ENCODE peak calls at places on chromosomes 3 and 15, in seven cellular contexts. E, P, Y, N, L, S and Q are unnamed samples. For H3K27me3, the result is how much of the 10 kb centered on the place peaks cover.

GRCh38 chr15:78097667-78098066 is 5.3 kb downstream of the SH2D7 start:
- DNase-seq in E (no peak), P (no peak), Y (no peak), N (no peak), L (no peak), S (no peak), Q (no peak)

GRCh38 chr3:39809181-39809994 is at the start of gene MYRIP:
- DNase-seq in E (peak), P (no peak), Y (peak), N (peak), L (peak), S (peak), Q (no peak)

GRCh38 chr3:103977417-103977816 is 1389.3 kb upstream of the ALCAM start:
- DNase-seq in E (no peak), P (no peak), Y (no peak), N (no peak), L (no peak), S (no peak), Q (no peak)

GRCh38 chr3:79564192-79564591 is 203.6 kb downstream of the ROBO1 start:
- DNase-seq in E (no peak), P (no peak), Y (no peak), N (no peak), L (no peak), S (no peak), Q (no peak)

GRCh38 chr3:32186097-32186496 is 52.4 kb upstream of the CMTM8 start:
- DNase-seq in E (no peak), P (no peak), Y (no peak), N (no peak), L (peak), S (no peak), Q (no peak)

GRCh38 chr3:102906837-102907236 is 472.0 kb downstream of the ZPLD1 start:
- DNase-seq in E (no peak), P (no peak), Y (no peak), N (no peak), L (no peak), S (no peak), Q (no peak)

GRCh38 chr3:111737712-111738097 is 121.4 kb upstream of the PHLDB2 start:
- DNase-seq in E (no peak), P (peak), Y (peak), N (peak), L (no peak), S (peak), Q (peak)

GRCh38 chr3:122263058-122263457 is 62.0 kb upstream of the CSTA start:
- DNase-seq in E (no peak), P (no peak), Y (no peak), N (no peak), L (peak), S (no peak), Q (no peak)

GRCh38 chr3:15514663-15515357 is 6.7 kb downstream of the COLQ start:
- DNase-seq in E (no peak), P (no peak), Y (no peak), N (no peak), L (no peak), S (no peak), Q (no peak)

GRCh38 chr15:22904736-22905135 is 66.3 kb downstream of the NIPA2 start:
- DNase-seq in E (no peak), P (no peak), Y (no peak), N (no peak), L (no peak), S (no peak), Q (no peak)

GRCh38 chr3:149271669-149272068 is 50.0 kb upstream of the CP start:
- DNase-seq in E (no peak), P (no peak), Y (no peak), N (no peak), L (no peak), S (no peak), Q (no peak)

GRCh38 chr15:63349621-63350020 is 32.0 kb downstream of the CA12 start:
- DNase-seq in E (no peak), P (no peak), Y (no peak), N (no peak), L (no peak), S (no peak), Q (no peak)

GRCh38 chr15:63347074-63347859 is 34.4 kb downstream of the CA12 start:
- DNase-seq in E (no peak), P (no peak), Y (no peak), N (no peak), L (no peak), S (no peak), Q (no peak)

GRCh38 chr15:63349156-63349555 is 32.5 kb downstream of the CA12 start:
- DNase-seq in E (no peak), P (no peak), Y (no peak), N (no peak), L (no peak), S (no peak), Q (no peak)

GRCh38 chr15:63350178-63350621 is 31.4 kb downstream of the CA12 start:
- DNase-seq in E (peak), P (no peak), Y (no peak), N (peak), L (no peak), S (peak), Q (no peak)

DNA sequence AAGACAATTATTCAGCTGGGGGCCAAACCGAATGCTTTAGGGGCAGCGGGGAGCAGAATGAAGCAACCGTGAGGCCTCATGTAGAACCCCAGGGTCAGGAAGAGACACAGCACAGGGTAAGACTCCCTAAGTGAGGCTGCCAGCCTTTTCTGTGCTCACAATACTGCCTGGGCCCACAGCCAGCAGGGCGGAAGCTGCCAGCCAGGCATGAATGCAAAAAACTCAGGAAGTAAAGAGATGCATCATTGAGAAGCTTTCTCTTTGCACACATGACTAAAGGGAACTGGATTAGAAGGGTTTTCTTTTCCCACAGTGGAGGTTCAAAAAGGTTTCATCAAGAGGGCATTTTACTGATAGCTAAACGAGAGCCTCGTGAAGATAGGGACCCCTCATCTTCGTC is 33.3 kb downstream of the CA12 start:
- DNase-seq in E (peak), P (no peak), Y (no peak), N (peak), L (no peak), S (peak), Q (no peak)
- H3K27ac ChIP-seq in E (no peak), P (no peak), Y (no peak), N (peak), L (no peak), S (no peak), Q (no peak)

GRCh38 chr15:48955967-48956366 is 7.8 kb downstream of the SHC4 start:
- DNase-seq in E (no peak), P (no peak), Y (no peak), N (no peak), L (no peak), S (no peak), Q (no peak)
- H3K27me3 ChIP-seq in E (under half), P (under half), Y (under half), N (under half), L (under half), S (under half), Q (under half)

GRCh38 chr3:57559526-57559925 is 3.5 kb downstream of the PDE12 start:
- DNase-seq in E (no peak), P (no peak), Y (no peak), N (no peak), L (no peak), S (no peak), Q (no peak)
- H3K4me3 ChIP-seq in E (no peak), P (no peak), Y (no peak), N (no peak), L (no peak), S (no peak), Q (no peak)

GRCh38 chr3:105811518-105812193 is 57.2 kb downstream of the CBLB start:
- DNase-seq in E (no peak), P (no peak), Y (no peak), N (no peak), L (no peak), S (no peak), Q (no peak)

GRCh38 chr3:105812194-105812586 is 56.6 kb downstream of the CBLB start:
- DNase-seq in E (no peak), P (no peak), Y (no peak), N (no peak), L (no peak), S (no peak), Q (no peak)

GRCh38 chr3:105809204-105809893 is 59.5 kb downstream of the CBLB start:
- DNase-seq in E (no peak), P (no peak), Y (no peak), N (no peak), L (no peak), S (no peak), Q (no peak)

GRCh38 chr3:105813710-105814109 is 55.1 kb downstream of the CBLB start:
- DNase-seq in E (no peak), P (no peak), Y (no peak), N (no peak), L (no peak), S (no peak), Q (no peak)
- H3K27ac ChIP-seq in E (no peak), P (no peak), Y (no peak), N (no peak), L (no peak), S (no peak), Q (no peak)

DNA sequence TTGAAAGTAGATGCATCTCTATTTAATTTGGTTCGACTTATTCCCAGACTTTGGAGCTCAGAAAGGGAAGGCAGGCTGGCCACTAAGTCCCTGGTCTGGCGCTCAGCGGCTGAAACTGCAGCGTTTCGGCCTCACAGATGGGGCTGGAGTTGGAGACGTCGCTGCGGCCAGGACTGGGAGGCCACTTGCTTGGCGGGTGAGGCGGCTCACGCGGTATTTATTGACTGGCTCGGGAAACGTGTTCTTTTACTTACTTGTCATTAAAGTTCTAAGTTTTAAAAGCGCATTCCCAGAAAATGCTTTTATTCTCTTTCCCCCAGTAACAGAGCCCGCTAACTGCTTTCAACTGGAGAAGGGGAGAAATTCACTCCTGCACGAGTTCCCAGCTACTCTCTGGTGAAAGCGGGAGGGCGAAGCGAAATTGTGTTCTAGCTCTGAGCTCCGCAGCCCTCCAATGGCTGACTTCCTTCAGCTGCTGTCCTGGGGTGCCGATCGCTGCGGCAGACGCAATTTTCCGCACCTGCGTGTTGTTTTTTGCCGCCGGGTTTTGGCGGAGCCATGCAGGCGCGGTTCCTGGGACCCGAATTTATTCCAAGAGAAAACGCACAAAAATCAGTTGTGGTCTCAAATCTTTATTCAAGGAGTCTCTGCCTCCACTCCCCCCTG is 13.9 kb downstream of the ZIC1 start:
- DNase-seq in E (no peak), P (no peak), Y (no peak), N (no peak), L (peak), S (no peak), Q (no peak)
- H3K27me3 ChIP-seq in E (under half), P (half or more), Y (half or more), N (half or more), L (half or more), S (under half), Q (under half)

GRCh38 chr3:65508743-65509422 is 529.8 kb downstream of the MAGI1 start:
- DNase-seq in E (no peak), P (no peak), Y (no peak), N (no peak), L (peak), S (no peak), Q (no peak)

GRCh38 chr3:65503776-65504175 is 534.9 kb downstream of the MAGI1 start:
- DNase-seq in E (no peak), P (no peak), Y (no peak), N (no peak), L (no peak), S (no peak), Q (no peak)

GRCh38 chr3:65507446-65507845 is 531.3 kb downstream of the MAGI1 start:
- DNase-seq in E (no peak), P (no peak), Y (no peak), N (no peak), L (no peak), S (no peak), Q (no peak)
- H3K4me3 ChIP-seq in E (no peak), P (no peak), Y (no peak), N (no peak), L (no peak), S (no peak), Q (no peak)